ENCODE peak calls at places on chromosomes 16 and 17, in seven cellular contexts. O is H1, R is HepG2, U is GM12878, Y is SK-N-SH, W is HCT116, B is K562. K is an unnamed sample.

GRCh38 chr17:58331815-58332719 is 3.5 kb upstream of the TSPOAP1 start:
- DNase-seq in O (no peak), R (no peak), U (peak), Y (peak), W (no peak), B (peak), K (no peak)

GRCh38 chr17:75652934-75653549 is 13.9 kb downstream of the RECQL5 start:
- DNase-seq in O (no peak), R (peak), U (no peak), Y (peak), W (no peak), B (peak), K (no peak)

GRCh38 chr17:10109146-10109545 is 89.3 kb downstream of the GAS7 start:
- DNase-seq in O (no peak), R (no peak), U (no peak), Y (no peak), W (no peak), B (no peak), K (no peak)

GRCh38 chr17:42623732-42624596 is 14.5 kb downstream of the TUBG1 start:
- DNase-seq in O (no peak), R (no peak), U (no peak), Y (no peak), W (peak), B (peak), K (no peak)

GRCh38 chr17:45631941-45632340 is 141.4 kb upstream of the PLEKHM1 start:
- DNase-seq in O (no peak), R (no peak), U (no peak), Y (no peak), W (no peak), B (no peak), K (no peak)

GRCh38 chr16:29318037-29318436 is 88.5 kb downstream of the NPIPB11 start:
- DNase-seq in O (no peak), R (no peak), U (no peak), Y (no peak), W (no peak), B (no peak), K (no peak)

GRCh38 chr16:69863882-69864281 is 87.3 kb upstream of the CLEC18A start:
- DNase-seq in O (no peak), R (no peak), U (no peak), Y (no peak), W (no peak), B (no peak), K (no peak)

GRCh38 chr17:3528604-3529511 is 28.8 kb downstream of the TRPV3 start:
- DNase-seq in O (no peak), R (no peak), U (no peak), Y (no peak), W (no peak), B (no peak), K (no peak)

GRCh38 chr17:42317256-42317966 is 29.1 kb downstream of the STAT5A start:
- DNase-seq in O (no peak), R (no peak), U (no peak), Y (no peak), W (no peak), B (peak), K (no peak)

GRCh38 chr17:70629902-70630301 is 460.6 kb downstream of the KCNJ2 start:
- DNase-seq in O (no peak), R (no peak), U (no peak), Y (peak), W (no peak), B (peak), K (peak)

GRCh38 chr17:19410875-19411291 is at the start of gene RNF112:
- DNase-seq in O (no peak), R (no peak), U (no peak), Y (peak), W (no peak), B (no peak), K (no peak)

GRCh38 chr16:17803625-17804410 is 333.1 kb upstream of the XYLT1 start:
- DNase-seq in O (no peak), R (no peak), U (no peak), Y (no peak), W (no peak), B (no peak), K (no peak)

GRCh38 chr16:56068314-56068713 is 123.0 kb upstream of the GNAO1 start:
- DNase-seq in O (no peak), R (no peak), U (no peak), Y (no peak), W (no peak), B (no peak), K (no peak)

GRCh38 chr16:66485361-66485760 is 58.3 kb downstream of the BEAN1 start:
- DNase-seq in O (no peak), R (no peak), U (no peak), Y (no peak), W (no peak), B (no peak), K (no peak)

GRCh38 chr16:66483689-66484452 is 56.8 kb downstream of the BEAN1 start:
- DNase-seq in O (peak), R (peak), U (no peak), Y (peak), W (peak), B (peak), K (peak)

GRCh38 chr16:66486199-66486772 is 59.2 kb downstream of the BEAN1 start:
- DNase-seq in O (no peak), R (no peak), U (no peak), Y (no peak), W (no peak), B (no peak), K (no peak)

GRCh38 chr16:66486773-66487579 is 59.9 kb downstream of the BEAN1 start:
- DNase-seq in O (no peak), R (no peak), U (no peak), Y (peak), W (no peak), B (no peak), K (peak)

GRCh38 chr16:66484453-66485213 is 57.5 kb downstream of the BEAN1 start:
- DNase-seq in O (no peak), R (no peak), U (no peak), Y (no peak), W (no peak), B (peak), K (no peak)
- TF ChIP-seq JUND in O (no peak), R (no peak), U (no peak), Y (no peak), W (no peak), B (no peak), K (no peak)

GRCh38 chr17:48429638-48430586 is at the start of gene SKAP1:
- DNase-seq in O (no peak), R (no peak), U (no peak), Y (peak), W (no peak), B (no peak), K (peak)
- TF ChIP-seq JUND in O (no peak), R (no peak), U (no peak), Y (no peak), W (no peak), B (no peak), K (no peak)

GRCh38 chr16:15975172-15975571 is 25.8 kb downstream of the ABCC1 start:
- DNase-seq in O (no peak), R (no peak), U (no peak), Y (no peak), W (no peak), B (no peak), K (no peak)
- TF ChIP-seq JUND in O (no peak), R (no peak), U (no peak), Y (no peak), W (no peak), B (no peak), K (no peak)

GRCh38 chr16:68134644-68135043 is 49.5 kb downstream of the NFATC3 start:
- DNase-seq in O (no peak), R (no peak), U (no peak), Y (no peak), W (no peak), B (no peak), K (no peak)

GRCh38 chr16:68130520-68130919 is 45.4 kb downstream of the NFATC3 start:
- DNase-seq in O (no peak), R (no peak), U (no peak), Y (no peak), W (no peak), B (no peak), K (no peak)

GRCh38 chr16:68131813-68132706 is 46.9 kb downstream of the NFATC3 start:
- DNase-seq in O (no peak), R (peak), U (no peak), Y (no peak), W (no peak), B (no peak), K (no peak)

GRCh38 chr16:68136515-68136914 is 51.3 kb downstream of the NFATC3 start:
- DNase-seq in O (no peak), R (no peak), U (no peak), Y (no peak), W (no peak), B (no peak), K (no peak)
- TF ChIP-seq JUND in O (no peak), R (no peak), U (no peak), Y (no peak), W (no peak), B (no peak), K (no peak)

DNA sequence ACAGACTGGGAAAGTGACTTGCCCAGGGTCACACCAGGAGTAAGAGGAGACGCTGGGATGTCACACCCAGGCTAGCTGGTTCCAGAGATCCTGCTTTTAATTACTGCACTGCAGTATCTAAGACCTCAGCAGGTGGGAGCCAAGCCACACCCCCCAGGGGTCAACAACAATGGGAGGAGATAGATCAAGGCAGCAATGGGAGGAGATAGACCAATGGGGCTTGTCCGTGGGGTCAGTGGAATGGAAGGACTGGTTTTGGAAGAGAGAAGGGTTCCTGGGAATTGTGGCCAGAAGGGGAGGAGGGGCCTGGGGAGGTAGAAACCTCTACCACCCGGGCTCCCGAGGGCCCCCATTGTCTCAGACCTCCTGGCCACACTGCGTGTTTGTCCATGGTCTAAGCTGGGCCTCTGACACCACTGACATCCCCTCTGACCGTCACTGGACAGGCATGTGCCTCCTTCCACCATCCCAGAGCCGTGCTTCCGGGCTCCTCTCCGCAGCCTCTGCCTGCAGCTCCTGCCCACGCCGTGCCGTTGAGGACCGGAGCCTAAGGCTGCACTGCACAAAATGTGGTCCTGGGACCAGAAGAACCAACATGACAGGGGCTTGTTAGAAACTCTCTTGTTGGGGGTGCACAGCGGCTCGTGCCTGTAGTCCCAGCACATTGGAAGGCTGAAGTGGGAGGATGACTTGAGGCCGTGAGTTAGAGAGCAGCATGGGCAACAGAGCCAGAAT is 69.8 kb upstream of the RPH3AL start:
- DNase-seq in O (no peak), R (no peak), U (no peak), Y (no peak), W (no peak), B (no peak), K (no peak)
- TF ChIP-seq JUND in O (no peak), R (no peak), U (no peak), Y (no peak), W (no peak), B (no peak), K (no peak)

GRCh38 chr17:82104797-82105416 is 6.9 kb upstream of the FASN start:
- DNase-seq in O (no peak), R (no peak), U (no peak), Y (no peak), W (no peak), B (no peak), K (no peak)
- TF ChIP-seq JUND in O (no peak), R (no peak), U (no peak), Y (no peak), W (no peak), B (no peak), K (no peak)

GRCh38 chr16:50575743-50576142 is 27.5 kb downstream of the NKD1 start:
- DNase-seq in O (no peak), R (no peak), U (no peak), Y (no peak), W (no peak), B (no peak), K (no peak)
- TF ChIP-seq JUND in O (no peak), R (no peak), U (no peak), Y (no peak), W (no peak), B (no peak), K (no peak)

GRCh38 chr16:49484454-49484853 is 110.8 kb downstream of the C16orf78 start:
- DNase-seq in O (no peak), R (no peak), U (no peak), Y (peak), W (no peak), B (peak), K (no peak)
- TF ChIP-seq JUND in O (no peak), R (no peak), U (no peak), Y (no peak), W (no peak), B (no peak), K (no peak)

DNA sequence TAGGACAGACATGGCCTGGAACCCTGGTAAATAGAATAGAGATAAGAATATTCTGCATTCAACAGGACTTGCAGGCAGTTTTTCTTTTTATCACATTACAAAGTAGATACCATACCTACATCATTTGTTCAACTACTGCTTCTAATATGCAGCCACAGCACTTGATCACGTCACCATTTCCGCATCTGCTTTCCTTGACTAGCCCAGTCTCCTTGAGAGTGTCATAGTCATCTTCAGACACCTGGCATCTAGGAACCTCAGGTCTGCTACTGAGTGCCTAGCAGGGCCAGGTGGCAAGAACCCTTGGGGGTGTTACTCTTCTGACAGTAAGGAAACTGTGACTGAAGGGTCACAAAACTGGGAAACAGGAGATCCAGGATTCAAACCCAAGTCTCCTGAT is 93.2 kb upstream of the TOB1 start:
- DNase-seq in O (no peak), R (no peak), U (no peak), Y (no peak), W (no peak), B (no peak), K (no peak)
- TF ChIP-seq JUND in O (no peak), R (no peak), U (no peak), Y (no peak), W (no peak), B (no peak), K (no peak)